ENCODE peak calls at places on chromosomes 13 and 19, in six cellular contexts. C is left ventricle myocardium inferior; W is ascending aorta; E is Panc1; N is GM23248; K is CD8-positive, alpha-beta T cell. Y is an unnamed sample.

GRCh38 chr19:13873776-13874515 is 3.0 kb upstream of the NANOS3 start:
- DNase-seq in W (no peak), C (no peak), N (no peak), E (no peak), K (no peak), Y (no peak)

GRCh38 chr13:112885242-112885781 is 83.7 kb upstream of the MCF2L start:
- DNase-seq in N (no peak), E (no peak), K (no peak), W (no peak), C (no peak), Y (no peak)

GRCh38 chr13:108194435-108194936 is 20.9 kb downstream of the LIG4 start:
- DNase-seq in N (no peak), E (no peak), K (no peak), C (no peak), W (no peak), Y (no peak)

GRCh38 chr19:46015080-46015960 is 7.5 kb downstream of the PGLYRP1 start:
- DNase-seq in W (peak; percentile 16), K (peak; percentile 68), E (no peak), C (peak; percentile 45), N (peak; percentile 47), Y (no peak)

GRCh38 chr13:67147257-67148218 is 82.6 kb downstream of the PCDH9 start:
- DNase-seq in K (no peak), C (no peak), W (no peak), E (no peak), N (peak; percentile 2), Y (no peak)

GRCh38 chr13:70490320-70490935 is 382.2 kb upstream of the KLHL1 start:
- DNase-seq in K (no peak), E (no peak), W (no peak), C (no peak), N (no peak), Y (no peak)

GRCh38 chr13:111915104-111915551 is 151.8 kb upstream of the SOX1 start:
- DNase-seq in N (no peak), C (no peak), E (no peak), K (no peak), W (no peak), Y (no peak)

GRCh38 chr13:67736646-67737420 is 506.7 kb upstream of the PCDH9 start:
- DNase-seq in N (peak; percentile 35), W (no peak), C (no peak), K (no peak), E (no peak), Y (no peak)

GRCh38 chr19:11763117-11763516 is 3.7 kb upstream of the ZNF441 start:
- DNase-seq in E (no peak), K (no peak), C (no peak), W (no peak), N (no peak), Y (no peak)

GRCh38 chr19:40433391-40434216 is 7.8 kb upstream of the SERTAD1 start:
- DNase-seq in N (peak; percentile 96), C (peak; percentile 89), E (no peak), K (peak; percentile 44), W (peak; percentile 52), Y (no peak)

GRCh38 chr19:44648536-44649370 is 5.0 kb downstream of the PVR start:
- DNase-seq in N (peak; percentile 71), W (no peak), K (no peak), C (peak; percentile 31), E (no peak), Y (peak; percentile 40)

GRCh38 chr19:13860679-13861391 is 16.1 kb upstream of the NANOS3 start:
- DNase-seq in N (no peak), E (no peak), W (no peak), C (no peak), K (no peak), Y (no peak)

GRCh38 chr13:67725999-67726398 is 495.9 kb upstream of the PCDH9 start:
- DNase-seq in C (no peak), W (no peak), N (no peak), K (no peak), E (no peak), Y (no peak)

GRCh38 chr13:44273216-44273615 is 100.4 kb upstream of the SERP2 start:
- DNase-seq in E (no peak), N (no peak), K (no peak), W (no peak), C (no peak), Y (no peak)

GRCh38 chr13:112102243-112102642 is 35.3 kb downstream of the SOX1 start:
- DNase-seq in C (no peak), E (no peak), N (peak; percentile 3), K (no peak), W (no peak), Y (no peak)

GRCh38 chr13:21703846-21704245 is 33.0 kb downstream of the FGF9 start:
- DNase-seq in E (peak; percentile 5), N (no peak), K (no peak), W (no peak), C (no peak), Y (peak; percentile 64)

GRCh38 chr13:45105895-45106294 is 14.4 kb upstream of the GTF2F2 start:
- DNase-seq in K (no peak), E (no peak), N (peak; percentile 21), W (no peak), C (no peak), Y (no peak)

GRCh38 chr13:28258401-28258800 is 120.1 kb downstream of the PAN3 start:
- DNase-seq in C (no peak), N (no peak), K (no peak), W (no peak), E (no peak), Y (no peak)

GRCh38 chr13:26380930-26381329 is 127.0 kb downstream of the CDK8 start:
- DNase-seq in C (no peak), N (no peak), W (no peak), E (no peak), K (no peak), Y (no peak)

GRCh38 chr19:21595185-21595584 is 89.8 kb downstream of the ZNF429 start:
- DNase-seq in C (no peak), E (no peak), K (no peak), W (no peak), N (no peak), Y (no peak)

GRCh38 chr13:59702269-59702668 is 461.5 kb downstream of the DIAPH3 start:
- DNase-seq in E (no peak), N (no peak), K (no peak), W (no peak), C (no peak), Y (no peak)

GRCh38 chr19:35641515-35642151 is at the start of gene ETV2:
- DNase-seq in C (no peak), K (peak; percentile 59), W (no peak), N (peak; percentile 26), E (no peak), Y (no peak)

GRCh38 chr19:34273121-34273845 is 18.9 kb downstream of the GARRE1 start:
- DNase-seq in N (no peak), C (no peak), K (no peak), E (no peak), W (no peak), Y (no peak)

GRCh38 chr13:49731766-49732165 is 40.5 kb upstream of the EBPL start:
- DNase-seq in W (no peak), C (no peak), N (peak; percentile 89), E (no peak), K (no peak), Y (peak; percentile 14)

GRCh38 chr13:106492576-106493323 is 42.7 kb downstream of the EFNB2 start:
- DNase-seq in K (no peak), C (no peak), E (no peak), W (no peak), N (no peak), Y (no peak)

GRCh38 chr19:47093254-47093653 is 20.3 kb downstream of the ZC3H4 start:
- DNase-seq in N (no peak), K (no peak), E (no peak), C (no peak), W (no peak), Y (no peak)
- H3K27ac ChIP-seq in N (no peak overlapping the region), K (no peak overlapping the region), E (no peak overlapping the region), C (peak overlapping the region; percentile 80), W (peak overlapping the region; percentile 60), Y (peak overlapping the region; percentile 91)

GRCh38 chr13:75762066-75762937 is 126.2 kb downstream of the LMO7 start:
- DNase-seq in N (peak; percentile 73), K (peak; percentile 20), C (no peak), E (no peak), W (no peak), Y (peak; percentile 93)
- H3K27ac ChIP-seq in N (peak overlapping the region; percentile 67), K (peak overlapping the region; percentile 50), C (peak overlapping the region; percentile 78), E (peak overlapping the region; percentile 48), W (peak overlapping the region; percentile 77), Y (peak overlapping the region; percentile 79)

GRCh38 chr13:91359566-91359965 is 12.1 kb downstream of the MIR17HG start:
- DNase-seq in W (no peak), N (no peak), K (no peak), E (no peak), C (no peak), Y (no peak)
- H3K27ac ChIP-seq in W (no peak overlapping the region), N (no peak overlapping the region), K (no peak overlapping the region), E (no peak overlapping the region), C (no peak overlapping the region), Y (no peak overlapping the region)

GRCh38 chr19:16295071-16295470 is 29.6 kb upstream of the KLF2 start:
- DNase-seq in N (peak; percentile 27), E (no peak), K (no peak), C (no peak), W (no peak), Y (no peak)
- H3K27ac ChIP-seq in N (no peak overlapping the region), E (no peak overlapping the region), K (no peak overlapping the region), C (no peak overlapping the region), W (no peak overlapping the region), Y (no peak overlapping the region)

GRCh38 chr19:55601127-55601526 is 1.0 kb downstream of the ZNF524 start:
- DNase-seq in N (no peak), E (no peak), C (no peak), W (no peak), K (no peak), Y (peak; percentile 68)
- H3K27ac ChIP-seq in N (no peak overlapping the region), E (peak overlapping the region; percentile 81), C (peak overlapping the region; percentile 99), W (peak overlapping the region; percentile 99), K (no peak overlapping the region), Y (peak overlapping the region; percentile 92)

GRCh38 chr13:110234532-110234931 is 72.4 kb downstream of the COL4A1 start:
- DNase-seq in K (no peak), E (no peak), W (no peak), C (no peak), N (no peak), Y (no peak)
- H3K27ac ChIP-seq in K (no peak overlapping the region), E (no peak overlapping the region), W (peak overlapping the region; percentile 68), C (peak overlapping the region; percentile 92), N (no peak overlapping the region), Y (no peak overlapping the region)

GRCh38 chr13:43267916-43268315 is 244.5 kb downstream of the DNAJC15 start:
- DNase-seq in E (no peak), C (no peak), N (no peak), K (no peak), W (no peak), Y (no peak)
- H3K27ac ChIP-seq in E (peak overlapping the region; percentile 77), C (no peak overlapping the region), N (peak overlapping the region; percentile 76), K (no peak overlapping the region), W (no peak overlapping the region), Y (peak overlapping the region; percentile 82)

DNA sequence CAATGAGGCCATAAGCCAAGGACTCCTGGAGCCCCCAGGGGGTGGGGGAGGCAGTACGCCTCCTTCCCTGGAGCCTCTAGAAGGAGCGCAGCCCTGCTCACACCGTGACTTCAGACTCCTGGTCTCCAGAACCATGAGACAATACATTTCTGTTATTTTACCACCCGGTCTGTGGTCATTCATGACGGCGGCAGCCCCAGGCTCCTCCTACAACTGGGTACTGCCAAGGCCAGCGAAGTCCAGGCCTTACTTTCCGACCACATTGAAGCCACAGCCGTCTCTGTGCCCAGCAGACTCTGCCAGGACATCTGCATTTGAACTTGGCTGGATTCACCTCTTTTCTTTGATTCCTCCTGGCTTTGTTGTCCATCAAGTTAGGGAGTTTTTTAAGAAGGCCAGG is 10.5 kb downstream of the GNG7 start:
- DNase-seq in K (no peak), W (no peak), E (no peak), N (no peak), C (no peak), Y (no peak)
- H3K27ac ChIP-seq in K (no peak overlapping the region), W (no peak overlapping the region), E (no peak overlapping the region), N (no peak overlapping the region), C (no peak overlapping the region), Y (no peak overlapping the region)